ENCODE peak calls at places on chromosomes 4 and X, in six cellular contexts. One of them, this sample, is unnamed.

GRCh38 chr4:141003193-141003592 is 130.1 kb downstream of the RNF150 start:
- DNase-seq in transverse colon: no peak
- DNase-seq in NCI-H748 treated with DMSO at 0.1 percent for 48 hours: no peak
- DNase-seq in heart left ventricle: no peak
- DNase-seq in A549: no peak
- DNase-seq in foreskin melanocyte: no peak
- DNase-seq in this sample: no peak

GRCh38 chrX:71910526-71911022 is at the start of gene NHSL2:
- DNase-seq in transverse colon: no peak
- DNase-seq in NCI-H748 treated with DMSO at 0.1 percent for 48 hours: no peak
- DNase-seq in heart left ventricle: peak; percentile 30
- DNase-seq in A549: peak; percentile 25
- DNase-seq in foreskin melanocyte: no peak
- DNase-seq in this sample: no peak

GRCh38 chr4:166003811-166004210 is 130.8 kb downstream of the TLL1 start:
- DNase-seq in transverse colon: no peak
- DNase-seq in NCI-H748 treated with DMSO at 0.1 percent for 48 hours: no peak
- DNase-seq in heart left ventricle: no peak
- DNase-seq in A549: no peak
- DNase-seq in foreskin melanocyte: no peak
- DNase-seq in this sample: no peak

GRCh38 chr4:105088110-105088879 is 58.4 kb upstream of the TET2 start:
- DNase-seq in transverse colon: no peak
- DNase-seq in NCI-H748 treated with DMSO at 0.1 percent for 48 hours: no peak
- DNase-seq in heart left ventricle: no peak
- DNase-seq in A549: peak; percentile 5
- DNase-seq in foreskin melanocyte: peak; percentile 3
- DNase-seq in this sample: peak; percentile 19

GRCh38 chr4:38866973-38867477 is 581 bp upstream of the FAM114A1 start:
- DNase-seq in transverse colon: no peak
- DNase-seq in NCI-H748 treated with DMSO at 0.1 percent for 48 hours: no peak
- DNase-seq in heart left ventricle: no peak
- DNase-seq in A549: no peak
- DNase-seq in foreskin melanocyte: peak; percentile 42
- DNase-seq in this sample: no peak

GRCh38 chrX:67787196-67787595 is 243.4 kb downstream of the AR start:
- DNase-seq in transverse colon: no peak
- DNase-seq in NCI-H748 treated with DMSO at 0.1 percent for 48 hours: no peak
- DNase-seq in heart left ventricle: no peak
- DNase-seq in A549: no peak
- DNase-seq in foreskin melanocyte: no peak
- DNase-seq in this sample: no peak

GRCh38 chr4:68346461-68346860 is 3.4 kb downstream of the YTHDC1 start:
- DNase-seq in transverse colon: no peak
- DNase-seq in NCI-H748 treated with DMSO at 0.1 percent for 48 hours: no peak
- DNase-seq in heart left ventricle: no peak
- DNase-seq in A549: peak; percentile 34
- DNase-seq in foreskin melanocyte: no peak
- DNase-seq in this sample: no peak

GRCh38 chr4:88511236-88511635 is 12.3 kb downstream of the PYURF start:
- DNase-seq in transverse colon: no peak
- DNase-seq in NCI-H748 treated with DMSO at 0.1 percent for 48 hours: no peak
- DNase-seq in heart left ventricle: no peak
- DNase-seq in A549: no peak
- DNase-seq in foreskin melanocyte: no peak
- DNase-seq in this sample: no peak

GRCh38 chr4:152307669-152308068 is 228.2 kb downstream of the FBXW7 start:
- DNase-seq in transverse colon: no peak
- DNase-seq in NCI-H748 treated with DMSO at 0.1 percent for 48 hours: peak; percentile 69
- DNase-seq in heart left ventricle: no peak
- DNase-seq in A549: no peak
- DNase-seq in foreskin melanocyte: no peak
- DNase-seq in this sample: no peak

GRCh38 chrX:124518888-124519287 is 172.5 kb downstream of the SH2D1A start:
- DNase-seq in transverse colon: no peak
- DNase-seq in NCI-H748 treated with DMSO at 0.1 percent for 48 hours: no peak
- DNase-seq in heart left ventricle: no peak
- DNase-seq in A549: no peak
- DNase-seq in foreskin melanocyte: no peak
- DNase-seq in this sample: no peak

GRCh38 chr4:128286474-128287158 is 997 bp downstream of the PGRMC2 start:
- DNase-seq in transverse colon: no peak
- DNase-seq in NCI-H748 treated with DMSO at 0.1 percent for 48 hours: peak; percentile 20
- DNase-seq in heart left ventricle: no peak
- DNase-seq in A549: peak; percentile 53
- DNase-seq in foreskin melanocyte: no peak
- DNase-seq in this sample: no peak

GRCh38 chr4:148116264-148116663 is 325.9 kb downstream of the NR3C2 start:
- DNase-seq in transverse colon: no peak
- DNase-seq in NCI-H748 treated with DMSO at 0.1 percent for 48 hours: no peak
- DNase-seq in heart left ventricle: no peak
- DNase-seq in A549: no peak
- DNase-seq in foreskin melanocyte: peak; percentile 21
- DNase-seq in this sample: no peak

GRCh38 chrX:69136546-69137331 is 28.5 kb downstream of the PJA1 start:
- DNase-seq in transverse colon: no peak
- DNase-seq in NCI-H748 treated with DMSO at 0.1 percent for 48 hours: no peak
- DNase-seq in heart left ventricle: peak; percentile 32
- DNase-seq in A549: no peak
- DNase-seq in foreskin melanocyte: no peak
- DNase-seq in this sample: no peak

GRCh38 chr4:2781911-2782310 is 11.0 kb upstream of the SH3BP2 start:
- DNase-seq in transverse colon: no peak
- DNase-seq in NCI-H748 treated with DMSO at 0.1 percent for 48 hours: no peak
- DNase-seq in heart left ventricle: no peak
- DNase-seq in A549: no peak
- DNase-seq in foreskin melanocyte: no peak
- DNase-seq in this sample: no peak

GRCh38 chr4:157810137-157810774 is 362.6 kb downstream of the GASK1B start:
- DNase-seq in transverse colon: no peak
- DNase-seq in NCI-H748 treated with DMSO at 0.1 percent for 48 hours: no peak
- DNase-seq in heart left ventricle: no peak
- DNase-seq in A549: no peak
- DNase-seq in foreskin melanocyte: no peak
- DNase-seq in this sample: no peak

GRCh38 chrX:50483283-50483682 is 12.7 kb upstream of the DGKK start:
- DNase-seq in transverse colon: no peak
- DNase-seq in NCI-H748 treated with DMSO at 0.1 percent for 48 hours: no peak
- DNase-seq in heart left ventricle: no peak
- DNase-seq in A549: no peak
- DNase-seq in foreskin melanocyte: no peak
- DNase-seq in this sample: no peak